ENCODE peak calls at places on chromosomes 1 and 21, in nine cellular contexts. X is neural progenitor cell; G is thoracic aorta; H is Panc1; E is left lung; K is effector memory CD4-positive, alpha-beta T cell; F is NT2/D1; N is mucosa of descending colon; U is HCT116. M is an unnamed sample.

GRCh38 chr21:44687671-44688070 is 5.7 kb upstream of the KRTAP12-1 start:
- DNase-seq in X (no peak), G (no peak), H (no peak), E (no peak), K (no peak), F (no peak), N (no peak), U (no peak), M (no peak)

GRCh38 chr1:223207293-223208066 is 64.4 kb upstream of the TLR5 start:
- DNase-seq in X (no peak), G (no peak), H (no peak), E (no peak), K (no peak), F (no peak), N (no peak), U (no peak), M (no peak)

GRCh38 chr1:246786606-246787238 is 62.5 kb downstream of the SCCPDH start:
- DNase-seq in X (no peak), G (no peak), H (no peak), E (no peak), K (no peak), F (no peak), N (no peak), U (no peak), M (peak; percentile 73)

GRCh38 chr1:207430602-207431001 is 23.5 kb upstream of the CR2 start:
- DNase-seq in X (no peak), G (no peak), H (no peak), E (no peak), K (no peak), F (no peak), N (no peak), U (no peak), M (no peak)

GRCh38 chr21:43923391-43923790 is 58.4 kb downstream of the AGPAT3 start:
- DNase-seq in X (no peak), G (no peak), H (no peak), E (peak; percentile 20), K (no peak), F (no peak), N (no peak), U (no peak), M (peak; percentile 63)

GRCh38 chr1:104463126-104463697 is 713.5 kb downstream of the AMY1C start:
- DNase-seq in X (no peak), G (no peak), H (no peak), E (no peak), K (no peak), F (no peak), N (no peak), U (no peak), M (no peak)

GRCh38 chr1:37691497-37692077 is 729 bp upstream of the CDCA8 start:
- DNase-seq in X (peak; percentile 49), G (no peak), H (no peak), E (peak; percentile 87), K (no peak), F (no peak), N (peak; percentile 75), U (peak; percentile 10), M (peak; percentile 33)

GRCh38 chr21:43211085-43212071 is 42.6 kb downstream of the CRYAA start:
- DNase-seq in X (peak; percentile 60), G (no peak), H (no peak), E (peak; percentile 83), K (no peak), F (peak; percentile 40), N (peak; percentile 86), U (peak; percentile 4), M (peak; percentile 88)

GRCh38 chr1:193676996-193677569 is 490.7 kb upstream of the B3GALT2 start:
- DNase-seq in X (no peak), G (no peak), H (no peak), E (no peak), K (no peak), F (no peak), N (no peak), U (no peak), M (no peak)

GRCh38 chr1:210294991-210295773 is 33.5 kb upstream of the HHAT start:
- DNase-seq in X (peak; percentile 67), G (no peak), H (no peak), E (no peak), K (no peak), F (peak; percentile 79), N (peak; percentile 31), U (no peak), M (peak; percentile 6)

GRCh38 chr1:177209357-177209756 is 38.6 kb downstream of the BRINP2 start:
- DNase-seq in X (peak; percentile 28), G (peak; percentile 39), H (peak; percentile 98), E (no peak), K (no peak), F (no peak), N (peak; percentile 28), U (no peak), M (peak; percentile 33)

GRCh38 chr1:24910751-24911650 is 19.1 kb downstream of the RUNX3 start:
- DNase-seq in X (no peak), G (no peak), H (no peak), E (peak; percentile 72), K (peak; percentile 77), F (no peak), N (peak; percentile 58), U (no peak), M (peak; percentile 88)

GRCh38 chr21:34313116-34313515 is 50.7 kb upstream of the KCNE2 start:
- DNase-seq in X (no peak), G (no peak), H (no peak), E (no peak), K (no peak), F (no peak), N (no peak), U (no peak), M (no peak)

GRCh38 chr21:41247561-41247968 is 69.0 kb upstream of the FAM3B start:
- DNase-seq in X (no peak), G (peak; percentile 84), H (no peak), E (no peak), K (no peak), F (no peak), N (no peak), U (no peak), M (peak; percentile 82)

GRCh38 chr21:24308183-24308582 is 1299.1 kb downstream of the MRPL39 start:
- DNase-seq in X (no peak), G (no peak), H (no peak), E (no peak), K (no peak), F (no peak), N (no peak), U (no peak), M (no peak)

GRCh38 chr1:74587888-74588287 is 75.5 kb upstream of the LRRC53 start:
- DNase-seq in X (no peak), G (no peak), H (no peak), E (no peak), K (no peak), F (no peak), N (no peak), U (no peak), M (no peak)

GRCh38 chr1:26281091-26281958 is 1.4 kb downstream of the SH3BGRL3 start:
- DNase-seq in X (peak; percentile 17), G (no peak), H (no peak), E (no peak), K (no peak), F (no peak), N (no peak), U (no peak), M (no peak)

GRCh38 chr1:209485167-209485566 is 98.3 kb upstream of the CAMK1G start:
- DNase-seq in X (no peak), G (no peak), H (no peak), E (no peak), K (no peak), F (no peak), N (no peak), U (no peak), M (no peak)

GRCh38 chr1:182397653-182398388 is 2.6 kb downstream of the TEDDM1 start:
- DNase-seq in X (no peak), G (no peak), H (no peak), E (no peak), K (no peak), F (no peak), N (no peak), U (no peak), M (no peak)

GRCh38 chr1:165914136-165914798 is 86.9 kb downstream of the UCK2 start:
- DNase-seq in X (peak; percentile 60), G (no peak), H (peak; percentile 67), E (no peak), K (peak; percentile 30), F (peak; percentile 77), N (no peak), U (peak; percentile 54), M (peak; percentile 84)

GRCh38 chr1:201498621-201499020 is 8.3 kb downstream of the CSRP1 start:
- DNase-seq in X (no peak), G (no peak), H (no peak), E (no peak), K (no peak), F (no peak), N (no peak), U (no peak), M (no peak)
- H3K4me1 ChIP-seq in X (peaks cover 38% of the 10 kb centered on the region), G (peaks cover 97% of the 10 kb centered on the region), H (peaks cover 23% of the 10 kb centered on the region), E (peaks cover 85% of the 10 kb centered on the region), K (no peaks in the 10 kb centered on the region), F (peaks cover 44% of the 10 kb centered on the region), N (peaks cover 22% of the 10 kb centered on the region), U (no peaks in the 10 kb centered on the region), M (peaks cover 3% of the 10 kb centered on the region)

GRCh38 chr1:230156068-230156467 is 89.0 kb downstream of the GALNT2 start:
- DNase-seq in X (no peak), G (no peak), H (no peak), E (no peak), K (no peak), F (no peak), N (no peak), U (no peak), M (no peak)
- H3K4me1 ChIP-seq in X (peaks cover 56% of the 10 kb centered on the region), G (peaks cover 59% of the 10 kb centered on the region), H (peaks cover 21% of the 10 kb centered on the region), E (peaks cover 62% of the 10 kb centered on the region), K (no peaks in the 10 kb centered on the region), F (peaks cover 2% of the 10 kb centered on the region), N (peaks cover 20% of the 10 kb centered on the region), U (no peaks in the 10 kb centered on the region), M (peaks cover 14% of the 10 kb centered on the region)

GRCh38 chr1:15881961-15882360 is 34.5 kb downstream of the SPEN start:
- DNase-seq in X (no peak), G (no peak), H (no peak), E (no peak), K (no peak), F (no peak), N (no peak), U (no peak), M (no peak)
- H3K4me1 ChIP-seq in X (peaks cover 22% of the 10 kb centered on the region), G (peaks cover 64% of the 10 kb centered on the region), H (peaks cover 32% of the 10 kb centered on the region), E (peaks cover 51% of the 10 kb centered on the region), K (peaks cover 4% of the 10 kb centered on the region), F (peaks cover 3% of the 10 kb centered on the region), N (peaks cover 12% of the 10 kb centered on the region), U (peaks cover 30% of the 10 kb centered on the region), M (peaks cover 2% of the 10 kb centered on the region)

DNA sequence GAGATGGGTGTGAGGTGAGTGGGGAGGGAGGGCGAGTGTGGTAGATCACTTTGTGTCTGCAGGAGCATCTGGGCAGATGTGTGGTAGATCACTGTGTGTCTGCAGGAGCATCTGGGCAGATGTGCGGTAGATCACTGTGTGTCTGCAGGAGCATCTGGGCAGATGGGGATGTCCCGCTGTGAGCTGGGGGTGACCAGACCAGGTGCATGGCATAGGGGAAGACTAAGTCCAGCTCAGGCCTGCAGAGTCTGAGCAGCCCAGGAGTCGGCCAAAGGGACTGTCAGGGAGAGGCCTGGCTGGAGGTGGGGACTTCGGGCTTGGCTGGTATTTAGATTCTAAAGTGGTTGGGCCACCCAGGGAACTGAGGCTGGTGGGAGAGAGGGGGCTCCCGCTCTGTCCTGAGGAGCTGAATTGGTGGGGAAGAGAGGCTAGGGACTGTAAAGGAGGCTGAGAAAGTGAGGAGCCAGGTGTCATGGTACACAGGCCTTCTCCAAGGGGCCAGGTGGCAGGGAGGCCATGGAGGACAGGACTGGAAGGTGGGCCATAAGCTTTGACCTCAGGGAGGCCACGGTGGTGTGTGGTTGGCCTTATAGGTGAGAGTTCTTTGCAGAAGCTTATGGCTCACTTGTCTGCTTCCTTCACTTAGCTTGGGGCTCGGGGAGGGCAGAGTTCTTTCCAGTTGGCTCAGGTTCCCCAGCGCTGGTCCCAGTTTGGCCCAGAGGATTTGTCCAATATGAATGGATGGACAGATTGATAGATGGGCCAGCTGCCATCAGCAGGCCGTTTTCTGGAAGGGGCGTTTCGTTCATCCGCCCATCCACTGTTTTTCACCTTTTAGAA is 15.6 kb downstream of the ZNF362 start:
- DNase-seq in X (no peak), G (no peak), H (no peak), E (no peak), K (no peak), F (no peak), N (no peak), U (no peak), M (no peak)
- H3K4me1 ChIP-seq in X (no peaks in the 10 kb centered on the region), G (peaks cover 81% of the 10 kb centered on the region), H (no peaks in the 10 kb centered on the region), E (peaks cover 6% of the 10 kb centered on the region), K (peaks cover 9% of the 10 kb centered on the region), F (peaks cover 11% of the 10 kb centered on the region), N (no peaks in the 10 kb centered on the region), U (no peaks in the 10 kb centered on the region), M (no peaks in the 10 kb centered on the region)